ENCODE peak calls at places on chromosome 13, in six cellular contexts. K is progenitor cell of endocrine pancreas, M is B cell, O is tibial artery, Q is GM19239, R is hypothalamus. X is an unnamed sample.

GRCh38 chr13:113034451-113035208 is 65.6 kb downstream of the MCF2L start:
- DNase-seq in K (no peak), M (no peak), O (no peak), Q (no peak), R (peak; percentile 34), X (no peak)

GRCh38 chr13:94829801-94830200 is 117.5 kb upstream of the SOX21 start:
- DNase-seq in K (no peak), M (no peak), O (no peak), Q (no peak), R (no peak), X (no peak)

GRCh38 chr13:102870677-102871415 is 25.0 kb downstream of the ERCC5 start:
- DNase-seq in K (peak; percentile 41), M (peak; percentile 56), O (no peak), Q (peak; percentile 37), R (peak; percentile 59), X (peak; percentile 29)

GRCh38 chr13:35716186-35716585 is 239.7 kb upstream of the MAB21L1 start:
- DNase-seq in K (no peak), M (no peak), O (no peak), Q (no peak), R (no peak), X (no peak)

GRCh38 chr13:112652512-112653458 is 37.1 kb upstream of the ATP11A start:
- DNase-seq in K (no peak), M (no peak), O (no peak), Q (no peak), R (no peak), X (no peak)

GRCh38 chr13:110610955-110611595 is 4.3 kb upstream of the NAXD start:
- DNase-seq in K (no peak), M (no peak), O (no peak), Q (peak; percentile 56), R (no peak), X (peak; percentile 58)

GRCh38 chr13:30835442-30835841 is 70.6 kb upstream of the MEDAG start:
- DNase-seq in K (no peak), M (no peak), O (no peak), Q (no peak), R (no peak), X (no peak)

GRCh38 chr13:27171830-27172494 is 351 bp upstream of the USP12 start:
- DNase-seq in K (peak; percentile 90), M (peak; percentile 98), O (peak; percentile 96), Q (peak; percentile 91), R (peak; percentile 86), X (peak; percentile 96)

GRCh38 chr13:76048675-76049396 is 412.7 kb downstream of the LMO7 start:
- DNase-seq in K (no peak), M (no peak), O (no peak), Q (no peak), R (no peak), X (no peak)

GRCh38 chr13:76512676-76513277 is 373.4 kb downstream of the KCTD12 start:
- DNase-seq in K (no peak), M (no peak), O (no peak), Q (no peak), R (no peak), X (no peak)

GRCh38 chr13:23709521-23709920 is 139.3 kb downstream of the TNFRSF19 start:
- DNase-seq in K (no peak), M (no peak), O (no peak), Q (no peak), R (no peak), X (no peak)

GRCh38 chr13:95002126-95002525 is 289.8 kb upstream of the SOX21 start:
- DNase-seq in K (no peak), M (no peak), O (no peak), Q (no peak), R (no peak), X (no peak)

GRCh38 chr13:31236211-31236786 is 36.5 kb downstream of the B3GLCT start:
- DNase-seq in K (no peak), M (no peak), O (no peak), Q (no peak), R (no peak), X (no peak)

GRCh38 chr13:91292630-91293221 is 54.8 kb upstream of the MIR17HG start:
- DNase-seq in K (no peak), M (no peak), O (no peak), Q (no peak), R (no peak), X (no peak)

GRCh38 chr13:99214232-99214631 is 13.6 kb downstream of the UBAC2 start:
- DNase-seq in K (no peak), M (no peak), O (no peak), Q (no peak), R (no peak), X (peak; percentile 33)

GRCh38 chr13:37869506-37869755 is 141 bp downstream of the TRPC4 start:
- DNase-seq in K (no peak), M (no peak), O (no peak), Q (no peak), R (no peak), X (no peak)

GRCh38 chr13:110311721-110312668 is 4.9 kb downstream of the COL4A2 start:
- DNase-seq in K (no peak), M (no peak), O (peak; percentile 61), Q (no peak), R (no peak), X (no peak)

GRCh38 chr13:113879017-113879416 is 15.1 kb upstream of the GAS6 start:
- DNase-seq in K (no peak), M (no peak), O (no peak), Q (no peak), R (no peak), X (no peak)

GRCh38 chr13:25267715-25268114 is 19.6 kb downstream of the MTMR6 start:
- DNase-seq in K (no peak), M (no peak), O (no peak), Q (no peak), R (no peak), X (no peak)

GRCh38 chr13:29474991-29475390 is 120.5 kb downstream of the SLC7A1 start:
- DNase-seq in K (no peak), M (no peak), O (no peak), Q (no peak), R (no peak), X (no peak)

GRCh38 chr13:30145709-30146367 is 161.5 kb downstream of the KATNAL1 start:
- DNase-seq in K (no peak), M (no peak), O (no peak), Q (peak; percentile 36), R (no peak), X (peak; percentile 69)

GRCh38 chr13:48434203-48434602 is 21.3 kb upstream of the LPAR6 start:
- DNase-seq in K (no peak), M (no peak), O (no peak), Q (no peak), R (no peak), X (no peak)

GRCh38 chr13:36297259-36297599 is 385 bp downstream of the CCDC169 start:
- DNase-seq in K (no peak), M (no peak), O (no peak), Q (no peak), R (no peak), X (no peak)

GRCh38 chr13:22703601-22704209 is 477.1 kb upstream of the SGCG start:
- DNase-seq in K (no peak), M (no peak), O (no peak), Q (no peak), R (no peak), X (no peak)

GRCh38 chr13:73040479-73040878 is 18.3 kb upstream of the KLF5 start:
- DNase-seq in K (no peak), M (no peak), O (no peak), Q (no peak), R (no peak), X (no peak)

GRCh38 chr13:26718146-26718545 is 42.4 kb downstream of the GPR12 start:
- DNase-seq in K (no peak), M (no peak), O (no peak), Q (no peak), R (no peak), X (no peak)

GRCh38 chr13:40613192-40613818 is 53.1 kb downstream of the FOXO1 start:
- DNase-seq in K (no peak), M (peak; percentile 34), O (no peak), Q (peak; percentile 39), R (peak; percentile 20), X (peak; percentile 24)

X was measured in GM06990.